ENCODE peak calls at places on chromosome 14, in eight cellular contexts. S is T1000; H is NCI-H446 treated with DMSO at 0.1 percent for 48 hours; L is adrenal gland; A is pancreas; W is cardiac fibroblast; P is effector memory CD4-positive, alpha-beta T cell; E is HT1080. Y is an unnamed sample.

GRCh38 chr14:64806202-64806861 is 73.4 kb downstream of the SPTB start:
- DNase-seq in S (peak), H (peak), L (peak), A (peak), W (peak), P (no peak), E (peak), Y (peak)

GRCh38 chr14:103207404-103208072 is 84.3 kb downstream of the TNFAIP2 start:
- DNase-seq in S (no peak), H (no peak), L (no peak), A (no peak), W (no peak), P (no peak), E (no peak), Y (no peak)

GRCh38 chr14:101732128-101732527 is 29.4 kb upstream of the PPP2R5C start:
- DNase-seq in S (no peak), H (no peak), L (no peak), A (no peak), W (peak), P (no peak), E (peak), Y (peak)

GRCh38 chr14:103260629-103261124 is 73.4 kb upstream of the EIF5 start:
- DNase-seq in S (no peak), H (no peak), L (peak), A (peak), W (peak), P (no peak), E (peak), Y (peak)

GRCh38 chr14:95545769-95546168 is 10.9 kb downstream of the GLRX5 start:
- DNase-seq in S (no peak), H (no peak), L (no peak), A (no peak), W (peak), P (no peak), E (peak), Y (peak)

GRCh38 chr14:42214981-42215491 is 608.4 kb downstream of the LRFN5 start:
- DNase-seq in S (peak), H (no peak), L (no peak), A (no peak), W (peak), P (no peak), E (peak), Y (peak)

GRCh38 chr14:24705840-24706239 is 71.8 kb upstream of the GZMB start:
- DNase-seq in S (no peak), H (no peak), L (no peak), A (no peak), W (no peak), P (no peak), E (no peak), Y (no peak)

GRCh38 chr14:104297721-104298401 is 159.5 kb downstream of the KIF26A start:
- DNase-seq in S (no peak), H (no peak), L (peak), A (no peak), W (no peak), P (no peak), E (no peak), Y (no peak)

GRCh38 chr14:61923348-61923747 is 161.1 kb downstream of the SNAPC1 start:
- DNase-seq in S (no peak), H (no peak), L (no peak), A (no peak), W (peak), P (no peak), E (peak), Y (peak)

GRCh38 chr14:56131004-56131864 is 13.0 kb downstream of the PELI2 start:
- DNase-seq in S (no peak), H (no peak), L (no peak), A (no peak), W (no peak), P (no peak), E (no peak), Y (no peak)

GRCh38 chr14:51716610-51717009 is 64.9 kb downstream of the FRMD6 start:
- DNase-seq in S (no peak), H (no peak), L (no peak), A (no peak), W (peak), P (no peak), E (peak), Y (peak)

GRCh38 chr14:52926994-52927393 is 23.9 kb downstream of the FERMT2 start:
- DNase-seq in S (no peak), H (peak), L (no peak), A (no peak), W (peak), P (no peak), E (no peak), Y (no peak)

GRCh38 chr14:101167428-101167827 is 263.9 kb upstream of the RTL1 start:
- DNase-seq in S (no peak), H (no peak), L (no peak), A (no peak), W (no peak), P (no peak), E (no peak), Y (no peak)

GRCh38 chr14:89635615-89636014 is 218.6 kb upstream of the FOXN3 start:
- DNase-seq in S (no peak), H (no peak), L (no peak), A (no peak), W (peak), P (no peak), E (no peak), Y (no peak)

GRCh38 chr14:61043506-61043905 is 62.5 kb downstream of the SLC38A6 start:
- DNase-seq in S (no peak), H (no peak), L (no peak), A (no peak), W (no peak), P (no peak), E (no peak), Y (no peak)

GRCh38 chr14:34052658-34053014 is 101.8 kb upstream of the EGLN3 start:
- DNase-seq in S (peak), H (no peak), L (no peak), A (no peak), W (peak), P (no peak), E (peak), Y (peak)

GRCh38 chr14:69483765-69484443 is 624 bp upstream of the PLEKHD1 start:
- DNase-seq in S (no peak), H (no peak), L (peak), A (peak), W (peak), P (no peak), E (no peak), Y (no peak)

GRCh38 chr14:58488550-58488949 is 61.0 kb downstream of the KIAA0586 start:
- DNase-seq in S (no peak), H (no peak), L (peak), A (no peak), W (peak), P (no peak), E (peak), Y (peak)

Y was measured in RPMI7951.